ENCODE peak calls at places on chromosomes 1 and 21, in four cellular contexts. One of them, this sample, is unnamed.

GRCh38 chr1:68204965-68205630 is 27.2 kb downstream of the WLS start:
- DNase-seq in aorta: no peak
- DNase-seq in mesenchymal stem cell: no peak
- DNase-seq in lung: no peak
- DNase-seq in this sample: no peak

GRCh38 chr21:28761709-28762356 is 230.8 kb downstream of the LTN1 start:
- DNase-seq in aorta: no peak
- DNase-seq in mesenchymal stem cell: no peak
- DNase-seq in lung: no peak
- DNase-seq in this sample: no peak

GRCh38 chr1:14836426-14837140 is 238.1 kb downstream of the KAZN start:
- DNase-seq in aorta: no peak
- DNase-seq in mesenchymal stem cell: no peak
- DNase-seq in lung: no peak
- DNase-seq in this sample: no peak

GRCh38 chr1:48493970-48494769 is 22.2 kb upstream of the SPATA6 start:
- DNase-seq in aorta: no peak
- DNase-seq in mesenchymal stem cell: peak
- DNase-seq in lung: no peak
- DNase-seq in this sample: no peak

GRCh38 chr1:31703431-31704260 is at the start of gene COL16A1:
- DNase-seq in aorta: peak
- DNase-seq in mesenchymal stem cell: peak
- DNase-seq in lung: peak
- DNase-seq in this sample: peak

GRCh38 chr1:38777464-38777957 is 82.1 kb downstream of the RRAGC start:
- DNase-seq in aorta: no peak
- DNase-seq in mesenchymal stem cell: no peak
- DNase-seq in lung: no peak
- DNase-seq in this sample: no peak

GRCh38 chr1:39142394-39143060 is 62.0 kb upstream of the MACF1 start:
- DNase-seq in aorta: no peak
- DNase-seq in mesenchymal stem cell: no peak
- DNase-seq in lung: peak
- DNase-seq in this sample: no peak

GRCh38 chr1:240706150-240706904 is 94.4 kb upstream of the GREM2 start:
- DNase-seq in aorta: no peak
- DNase-seq in mesenchymal stem cell: no peak
- DNase-seq in lung: no peak
- DNase-seq in this sample: no peak

GRCh38 chr21:27155130-27155500 is 188.2 kb upstream of the ADAMTS5 start:
- DNase-seq in aorta: no peak
- DNase-seq in mesenchymal stem cell: no peak
- DNase-seq in lung: no peak
- DNase-seq in this sample: no peak

GRCh38 chr1:173506437-173506836 is 29.3 kb downstream of the PRDX6 start:
- DNase-seq in aorta: no peak
- DNase-seq in mesenchymal stem cell: no peak
- DNase-seq in lung: no peak
- DNase-seq in this sample: no peak

GRCh38 chr1:211478376-211478775 is 13.6 kb downstream of the RD3 start:
- DNase-seq in aorta: no peak
- DNase-seq in mesenchymal stem cell: no peak
- DNase-seq in lung: peak
- DNase-seq in this sample: no peak

GRCh38 chr1:177307771-177308170 is 137.0 kb downstream of the BRINP2 start:
- DNase-seq in aorta: no peak
- DNase-seq in mesenchymal stem cell: no peak
- DNase-seq in lung: no peak
- DNase-seq in this sample: no peak
- H3K27ac ChIP-seq in aorta: no peak
- H3K27ac ChIP-seq in mesenchymal stem cell: no peak
- H3K27ac ChIP-seq in lung: no peak
- H3K27ac ChIP-seq in this sample: no peak

GRCh38 chr1:58887059-58887458 is 103.2 kb upstream of the JUN start:
- DNase-seq in aorta: no peak
- DNase-seq in mesenchymal stem cell: no peak
- DNase-seq in lung: no peak
- DNase-seq in this sample: no peak
- H3K4me3 ChIP-seq in aorta: no peak
- H3K4me3 ChIP-seq in mesenchymal stem cell: no peak
- H3K4me3 ChIP-seq in lung: no peak
- H3K4me3 ChIP-seq in this sample: no peak

GRCh38 chr21:45894107-45894810 is 87.3 kb upstream of the COL6A1 start:
- DNase-seq in aorta: peak
- DNase-seq in mesenchymal stem cell: peak
- DNase-seq in lung: no peak
- DNase-seq in this sample: no peak

GRCh38 chr21:45895778-45896370 is 85.7 kb upstream of the COL6A1 start:
- DNase-seq in aorta: peak
- DNase-seq in mesenchymal stem cell: no peak
- DNase-seq in lung: no peak
- DNase-seq in this sample: no peak

GRCh38 chr21:45897191-45898027 is 84.2 kb upstream of the COL6A1 start:
- DNase-seq in aorta: peak
- DNase-seq in mesenchymal stem cell: no peak
- DNase-seq in lung: no peak
- DNase-seq in this sample: no peak

GRCh38 chr21:45893166-45894106 is 88.1 kb upstream of the COL6A1 start:
- DNase-seq in aorta: peak
- DNase-seq in mesenchymal stem cell: no peak
- DNase-seq in lung: no peak
- DNase-seq in this sample: no peak

GRCh38 chr21:45894891-45895777 is 86.4 kb upstream of the COL6A1 start:
- DNase-seq in aorta: peak
- DNase-seq in mesenchymal stem cell: no peak
- DNase-seq in lung: no peak
- DNase-seq in this sample: no peak
- H3K27ac ChIP-seq in aorta: no peak
- H3K27ac ChIP-seq in mesenchymal stem cell: no peak
- H3K27ac ChIP-seq in lung: no peak
- H3K27ac ChIP-seq in this sample: no peak

GRCh38 chr1:168437821-168438220 is 106.0 kb downstream of the XCL2 start:
- DNase-seq in aorta: peak
- DNase-seq in mesenchymal stem cell: no peak
- DNase-seq in lung: no peak
- DNase-seq in this sample: no peak
- H3K4me3 ChIP-seq in aorta: no peak
- H3K4me3 ChIP-seq in mesenchymal stem cell: no peak
- H3K4me3 ChIP-seq in lung: no peak
- H3K4me3 ChIP-seq in this sample: no peak

GRCh38 chr1:151606867-151607266 is 5.0 kb upstream of the SNX27 start:
- DNase-seq in aorta: no peak
- DNase-seq in mesenchymal stem cell: no peak
- DNase-seq in lung: no peak
- DNase-seq in this sample: no peak

GRCh38 chr1:151610142-151610541 is 1.7 kb upstream of the SNX27 start:
- DNase-seq in aorta: no peak
- DNase-seq in mesenchymal stem cell: no peak
- DNase-seq in lung: no peak
- DNase-seq in this sample: no peak

GRCh38 chr1:151604291-151604690 is 7.6 kb upstream of the SNX27 start:
- DNase-seq in aorta: no peak
- DNase-seq in mesenchymal stem cell: no peak
- DNase-seq in lung: no peak
- DNase-seq in this sample: no peak

GRCh38 chr1:151611288-151611790 is 511 bp upstream of the SNX27 start:
- DNase-seq in aorta: no peak
- DNase-seq in mesenchymal stem cell: peak
- DNase-seq in lung: peak
- DNase-seq in this sample: no peak

DNA sequence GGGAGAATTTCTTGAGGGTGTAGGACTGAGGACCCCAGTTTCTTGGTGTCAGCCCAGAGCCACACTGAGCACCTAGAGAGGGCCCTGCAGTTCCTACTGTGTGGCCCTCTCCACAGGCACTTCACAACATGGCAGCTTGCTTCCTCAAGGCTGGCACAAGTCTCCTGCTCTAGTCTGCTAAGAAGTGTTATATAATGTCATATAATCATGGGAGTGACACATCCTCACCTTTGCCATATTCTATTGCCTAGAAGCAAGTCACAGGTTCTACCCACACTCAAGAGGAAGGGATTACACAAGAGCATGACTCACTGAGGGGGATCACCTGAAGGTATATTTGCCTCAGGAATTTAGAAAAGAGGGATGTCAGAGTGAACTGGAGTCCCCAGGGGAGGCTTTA is 5.5 kb upstream of the SNX27 start:
- DNase-seq in aorta: no peak
- DNase-seq in mesenchymal stem cell: no peak
- DNase-seq in lung: no peak
- DNase-seq in this sample: no peak
- H3K27ac ChIP-seq in aorta: no peak
- H3K27ac ChIP-seq in mesenchymal stem cell: no peak
- H3K27ac ChIP-seq in lung: peak
- H3K27ac ChIP-seq in this sample: no peak

DNA sequence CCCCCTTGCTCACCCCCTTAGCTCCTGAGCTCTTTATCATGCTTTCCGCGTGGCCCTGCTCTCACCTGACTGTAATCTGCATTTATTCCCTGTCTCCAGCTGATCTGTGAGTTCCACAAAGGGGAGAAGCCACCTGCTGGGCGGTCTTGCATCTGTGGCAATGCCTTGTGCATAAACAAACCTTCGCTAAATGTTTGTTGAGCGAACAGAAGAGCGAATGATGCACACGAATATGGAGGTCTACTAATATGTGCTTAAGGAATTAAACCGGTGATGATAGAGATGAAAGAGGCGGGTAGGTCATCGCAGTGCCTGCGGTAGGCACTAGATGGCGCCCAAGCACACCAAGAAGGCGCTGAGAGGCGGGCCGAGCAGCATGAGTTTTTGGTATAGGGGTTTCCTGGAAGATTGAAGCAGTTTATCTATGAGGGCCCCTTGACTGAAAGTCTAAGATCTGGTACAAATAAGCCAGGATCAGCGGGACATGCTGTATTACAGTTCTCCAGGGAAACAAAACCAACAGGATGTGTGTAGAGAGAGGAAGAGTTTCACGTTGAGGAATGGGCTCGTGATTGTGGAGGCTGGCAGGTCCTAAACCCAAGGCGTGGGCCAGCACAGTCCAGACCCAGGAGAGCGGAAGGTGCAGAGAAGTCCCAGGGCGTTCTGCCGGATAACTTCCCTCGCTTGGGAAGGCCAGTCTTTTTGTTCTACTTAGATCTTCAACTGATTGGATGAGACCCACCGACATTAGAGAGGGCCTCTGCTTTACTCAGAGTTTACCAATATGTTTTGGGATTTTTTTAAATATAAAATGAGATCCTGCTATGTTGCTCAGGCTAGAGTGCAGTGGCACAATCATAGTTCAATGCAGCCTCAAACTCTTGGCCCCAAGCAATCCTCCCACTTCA is 34.7 kb downstream of the TOMM20 start:
- DNase-seq in aorta: peak
- DNase-seq in mesenchymal stem cell: peak
- DNase-seq in lung: peak
- DNase-seq in this sample: no peak
- H3K4me3 ChIP-seq in aorta: no peak
- H3K4me3 ChIP-seq in mesenchymal stem cell: no peak
- H3K4me3 ChIP-seq in lung: no peak
- H3K4me3 ChIP-seq in this sample: peak

DNA sequence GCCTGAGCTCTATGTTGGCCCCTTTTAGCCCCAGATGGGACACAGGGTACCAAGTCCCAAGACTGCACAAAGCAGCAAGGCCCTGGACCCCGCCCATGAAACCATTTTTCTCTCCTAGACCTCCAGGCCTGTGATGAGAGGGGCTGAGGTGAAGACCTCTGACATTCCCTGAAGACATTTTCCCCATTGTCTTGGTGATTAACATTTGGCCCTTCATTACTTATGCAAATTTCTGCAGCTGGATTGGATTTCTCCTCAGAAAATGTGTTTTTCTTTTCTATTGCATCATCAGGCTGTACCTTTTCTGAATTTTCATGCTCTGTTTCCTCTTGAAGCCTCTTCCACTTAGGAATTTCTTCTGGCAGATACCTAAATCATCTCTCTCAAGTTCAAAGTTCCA is 8.2 kb upstream of the PSMA5 start:
- DNase-seq in aorta: no peak
- DNase-seq in mesenchymal stem cell: no peak
- DNase-seq in lung: no peak
- DNase-seq in this sample: no peak
- H3K27ac ChIP-seq in aorta: no peak
- H3K27ac ChIP-seq in mesenchymal stem cell: no peak
- H3K27ac ChIP-seq in lung: no peak
- H3K27ac ChIP-seq in this sample: no peak

GRCh38 chr1:64038965-64039926 is 164.2 kb upstream of the UBE2U start:
- DNase-seq in aorta: peak
- DNase-seq in mesenchymal stem cell: peak
- DNase-seq in lung: peak
- DNase-seq in this sample: peak
- H3K4me3 ChIP-seq in aorta: no peak
- H3K4me3 ChIP-seq in mesenchymal stem cell: no peak
- H3K4me3 ChIP-seq in lung: no peak
- H3K4me3 ChIP-seq in this sample: no peak